ENCODE peak calls at places on chromosomes 6 and 20, in ten cellular contexts. M is fibroblast of lung; Y is G401; X is tibial nerve; Q is pancreas; J is kidney glomerular epithelial cell; N is stimulated activated CD4-positive, alpha-beta T cell treated with anti-CD3 and anti-CD28 coated beads, Interleukin-12 subunit alpha, Interleukin-12 subunit beta, amount 100 ng/mL, for 48 hours; P is kidney epithelial cell; T is RWPE1; F is activated CD4-positive, alpha-beta T cell treated with anti-CD3 and anti-CD28 coated beads, Interleukin-2, amount 50 U/mL, for 1 hour. Z is an unnamed sample.

GRCh38 chr20:48463096-48463710 is 364.6 kb downstream of the PREX1 start:
- DNase-seq in M (no peak), Y (peak), X (no peak), Q (no peak), J (no peak), N (no peak), P (no peak), T (no peak), F (no peak), Z (no peak)

GRCh38 chr20:47325242-47325641 is 31.3 kb downstream of the ZMYND8 start:
- DNase-seq in M (no peak), Y (no peak), X (no peak), Q (no peak), J (no peak), N (no peak), P (no peak), T (no peak), F (no peak), Z (no peak)

GRCh38 chr20:4051413-4052138 is 36.2 kb upstream of the RNF24 start:
- DNase-seq in M (no peak), Y (no peak), X (no peak), Q (no peak), J (no peak), N (no peak), P (no peak), T (no peak), F (no peak), Z (no peak)

GRCh38 chr6:111852704-111853103 is 20.5 kb downstream of the FYN start:
- DNase-seq in M (peak), Y (peak), X (no peak), Q (no peak), J (no peak), N (no peak), P (no peak), T (no peak), F (no peak), Z (no peak)

GRCh38 chr6:139473239-139473701 is 98.8 kb upstream of the CITED2 start:
- DNase-seq in M (peak), Y (peak), X (peak), Q (peak), J (no peak), N (no peak), P (no peak), T (no peak), F (no peak), Z (no peak)

GRCh38 chr6:112015725-112016124 is 38.2 kb upstream of the CCN6 start:
- DNase-seq in M (no peak), Y (no peak), X (no peak), Q (no peak), J (no peak), N (no peak), P (no peak), T (no peak), F (no peak), Z (no peak)

GRCh38 chr20:51354769-51355319 is 187.7 kb downstream of the NFATC2 start:
- DNase-seq in M (no peak), Y (no peak), X (no peak), Q (no peak), J (peak), N (no peak), P (no peak), T (no peak), F (no peak), Z (no peak)

GRCh38 chr6:126181173-126181741 is 158.7 kb upstream of the CENPW start:
- DNase-seq in M (no peak), Y (no peak), X (no peak), Q (no peak), J (no peak), N (no peak), P (no peak), T (no peak), F (no peak), Z (no peak)

GRCh38 chr20:16459019-16459700 is 114.1 kb downstream of the KIF16B start:
- DNase-seq in M (peak), Y (peak), X (no peak), Q (no peak), J (peak), N (no peak), P (peak), T (peak), F (no peak), Z (no peak)

GRCh38 chr6:123520208-123520607 is 116.5 kb downstream of the TRDN start:
- DNase-seq in M (no peak), Y (no peak), X (no peak), Q (no peak), J (no peak), N (no peak), P (no peak), T (no peak), F (no peak), Z (no peak)

GRCh38 chr20:58797371-58798050 is 53.2 kb downstream of the GNAS-AS1 start:
- DNase-seq in M (no peak), Y (no peak), X (no peak), Q (no peak), J (no peak), N (no peak), P (no peak), T (no peak), F (no peak), Z (no peak)

GRCh38 chr6:110618591-110619267 is 142.3 kb upstream of the SLC22A16 start:
- DNase-seq in M (peak), Y (no peak), X (no peak), Q (no peak), J (peak), N (no peak), P (no peak), T (peak), F (no peak), Z (no peak)

Z was measured in T-helper 22 cell.